ENCODE peak calls at places on chromosomes 5 and 9, in nine cellular contexts. I is AG04450; Y is mammary epithelial cell; H is HTR-8/SVneo; A is activated CD8-positive, alpha-beta T cell treated with anti-CD3 and anti-CD28 coated beads for 36 hours; O is activated T-helper 9 cell treated with anti-CD3 and anti-CD28 coated beads, Interleukin-2, amount 50 U/mL, for 16 hours; L is body of pancreas; G is BE2C; F is stimulated activated CD4-positive, alpha-beta T cell treated with anti-CD3 and anti-CD28 coated beads, Interleukin-12 subunit alpha, Interleukin-12 subunit beta, amount 100 ng/mL, for 4 hours. X is an unnamed sample.

GRCh38 chr5:133259199-133259997 is 207.6 kb downstream of the HSPA4 start:
- DNase-seq in I (no peak), Y (no peak), H (no peak), A (peak), O (no peak), L (no peak), G (no peak), F (no peak), X (no peak)

GRCh38 chr5:148387325-148387724 is 3.6 kb downstream of the FBXO38 start:
- DNase-seq in I (peak), Y (no peak), H (no peak), A (no peak), O (no peak), L (no peak), G (no peak), F (no peak), X (no peak)

GRCh38 chr5:158948376-158948775 is 151.3 kb downstream of the EBF1 start:
- DNase-seq in I (no peak), Y (no peak), H (no peak), A (no peak), O (no peak), L (no peak), G (no peak), F (no peak), X (no peak)

GRCh38 chr9:26175264-26175663 is 497.0 kb upstream of the TUSC1 start:
- DNase-seq in I (no peak), Y (peak), H (peak), A (no peak), O (no peak), L (no peak), G (no peak), F (no peak), X (no peak)

GRCh38 chr9:7186175-7186574 is 428.4 kb downstream of the KDM4C start:
- DNase-seq in I (no peak), Y (peak), H (no peak), A (peak), O (no peak), L (no peak), G (no peak), F (no peak), X (peak)

GRCh38 chr5:65192326-65192725 is 289.4 kb downstream of the ADAMTS6 start:
- DNase-seq in I (peak), Y (no peak), H (no peak), A (no peak), O (no peak), L (no peak), G (no peak), F (no peak), X (no peak)

GRCh38 chr5:98798371-98798770 is 24.9 kb downstream of the RGMB start:
- DNase-seq in I (no peak), Y (no peak), H (no peak), A (no peak), O (no peak), L (no peak), G (no peak), F (no peak), X (no peak)

GRCh38 chr5:107153304-107153703 is 517.4 kb downstream of the EFNA5 start:
- DNase-seq in I (no peak), Y (no peak), H (no peak), A (no peak), O (no peak), L (peak), G (no peak), F (no peak), X (no peak)

GRCh38 chr9:100515578-100516494 is 42.9 kb downstream of the TMEFF1 start:
- DNase-seq in I (no peak), Y (peak), H (no peak), A (no peak), O (no peak), L (no peak), G (no peak), F (no peak), X (no peak)

GRCh38 chr5:83082750-83083149 is 5.4 kb downstream of the XRCC4 start:
- DNase-seq in I (no peak), Y (no peak), H (no peak), A (no peak), O (no peak), L (no peak), G (no peak), F (no peak), X (no peak)

GRCh38 chr5:132386644-132387286 is 17.3 kb downstream of the SLC22A5 start:
- DNase-seq in I (no peak), Y (peak), H (peak), A (peak), O (peak), L (peak), G (peak), F (peak), X (peak)

GRCh38 chr9:79028101-79028500 is 543.7 kb upstream of the TLE4 start:
- DNase-seq in I (no peak), Y (peak), H (no peak), A (no peak), O (no peak), L (no peak), G (no peak), F (no peak), X (no peak)

GRCh38 chr5:113527746-113528145 is 14.3 kb downstream of the YTHDC2 start:
- DNase-seq in I (no peak), Y (no peak), H (no peak), A (no peak), O (no peak), L (no peak), G (no peak), F (no peak), X (no peak)

GRCh38 chr9:15295761-15296405 is 11.1 kb downstream of the TTC39B start:
- DNase-seq in I (no peak), Y (peak), H (peak), A (no peak), O (no peak), L (peak), G (no peak), F (no peak), X (no peak)

GRCh38 chr9:124222918-124223720 is 34.6 kb upstream of the NEK6 start:
- DNase-seq in I (no peak), Y (no peak), H (no peak), A (no peak), O (no peak), L (peak), G (no peak), F (no peak), X (no peak)

GRCh38 chr5:87170799-87171198 is 96.9 kb upstream of the RASA1 start:
- DNase-seq in I (no peak), Y (no peak), H (no peak), A (no peak), O (no peak), L (no peak), G (no peak), F (no peak), X (no peak)

GRCh38 chr5:35990941-35991592 is at the start of gene UGT3A1:
- DNase-seq in I (no peak), Y (no peak), H (no peak), A (no peak), O (no peak), L (no peak), G (no peak), F (no peak), X (peak)

GRCh38 chr5:132394681-132395259 is 25.3 kb downstream of the SLC22A5 start:
- DNase-seq in I (no peak), Y (no peak), H (no peak), A (no peak), O (no peak), L (no peak), G (no peak), F (no peak), X (no peak)

GRCh38 chr5:52334367-52334766 is 453.3 kb upstream of the ITGA1 start:
- DNase-seq in I (no peak), Y (no peak), H (no peak), A (no peak), O (no peak), L (no peak), G (peak), F (no peak), X (no peak)

GRCh38 chr9:134496413-134497282 is 145.0 kb upstream of the COL5A1 start:
- DNase-seq in I (peak), Y (no peak), H (no peak), A (no peak), O (no peak), L (no peak), G (no peak), F (no peak), X (no peak)

GRCh38 chr5:94771742-94772141 is 153.3 kb downstream of the SLF1 start:
- DNase-seq in I (no peak), Y (no peak), H (no peak), A (no peak), O (no peak), L (no peak), G (peak), F (no peak), X (no peak)

GRCh38 chr9:68951879-68952659 is 61.8 kb downstream of the PRKACG start:
- DNase-seq in I (no peak), Y (no peak), H (no peak), A (no peak), O (no peak), L (no peak), G (no peak), F (no peak), X (no peak)

GRCh38 chr9:112065781-112066606 is 109.1 kb downstream of the SUSD1 start:
- DNase-seq in I (peak), Y (peak), H (no peak), A (no peak), O (no peak), L (peak), G (no peak), F (no peak), X (peak)

GRCh38 chr9:37676411-37676830 is 25.7 kb downstream of the FRMPD1 start:
- DNase-seq in I (no peak), Y (no peak), H (no peak), A (no peak), O (no peak), L (peak), G (peak), F (no peak), X (peak)

GRCh38 chr9:106980551-106981101 is 117.7 kb downstream of the ZNF462 start:
- DNase-seq in I (no peak), Y (no peak), H (no peak), A (no peak), O (no peak), L (no peak), G (no peak), F (no peak), X (no peak)

X was measured in SJCRH30.